ENCODE peak calls at places on chromosomes 12 and 14, in seven cellular contexts. One of them, this sample, is unnamed.

GRCh38 chr14:22489247-22489551 is 99.8 kb downstream of the DAD1 start:
- DNase-seq in GM18507: no peak
- DNase-seq in heart left ventricle: peak
- DNase-seq in AG09309: no peak
- DNase-seq in activated CD4-positive, CD25-positive, alpha-beta regulatory T cell: no peak
- DNase-seq in right lobe of liver: no peak
- DNase-seq in hippocampal formation: no peak
- DNase-seq in this sample: no peak

GRCh38 chr12:110591508-110592051 is 8.5 kb upstream of the PPTC7 start:
- DNase-seq in GM18507: no peak
- DNase-seq in hippocampal formation: no peak
- DNase-seq in AG09309: no peak
- DNase-seq in heart left ventricle: no peak
- DNase-seq in activated CD4-positive, CD25-positive, alpha-beta regulatory T cell: no peak
- DNase-seq in right lobe of liver: peak
- DNase-seq in this sample: no peak

GRCh38 chr12:67202344-67203012 is 66.7 kb upstream of the CAND1 start:
- DNase-seq in activated CD4-positive, CD25-positive, alpha-beta regulatory T cell: no peak
- DNase-seq in right lobe of liver: no peak
- DNase-seq in heart left ventricle: no peak
- DNase-seq in AG09309: no peak
- DNase-seq in hippocampal formation: no peak
- DNase-seq in GM18507: no peak
- DNase-seq in this sample: no peak

GRCh38 chr12:644818-645552 is 18.3 kb downstream of the NINJ2 start:
- DNase-seq in activated CD4-positive, CD25-positive, alpha-beta regulatory T cell: no peak
- DNase-seq in hippocampal formation: no peak
- DNase-seq in AG09309: no peak
- DNase-seq in heart left ventricle: no peak
- DNase-seq in GM18507: no peak
- DNase-seq in right lobe of liver: peak
- DNase-seq in this sample: no peak

GRCh38 chr14:51727526-51727925 is 75.8 kb downstream of the FRMD6 start:
- DNase-seq in activated CD4-positive, CD25-positive, alpha-beta regulatory T cell: no peak
- DNase-seq in AG09309: no peak
- DNase-seq in hippocampal formation: no peak
- DNase-seq in heart left ventricle: no peak
- DNase-seq in GM18507: no peak
- DNase-seq in right lobe of liver: no peak
- DNase-seq in this sample: no peak

GRCh38 chr14:69133206-69134125 is 19.5 kb downstream of the DCAF5 start:
- DNase-seq in hippocampal formation: no peak
- DNase-seq in AG09309: peak
- DNase-seq in activated CD4-positive, CD25-positive, alpha-beta regulatory T cell: no peak
- DNase-seq in GM18507: no peak
- DNase-seq in right lobe of liver: no peak
- DNase-seq in heart left ventricle: no peak
- DNase-seq in this sample: no peak

GRCh38 chr12:31363416-31363809 is 37.5 kb upstream of the SINHCAF start:
- DNase-seq in GM18507: no peak
- DNase-seq in heart left ventricle: no peak
- DNase-seq in hippocampal formation: no peak
- DNase-seq in activated CD4-positive, CD25-positive, alpha-beta regulatory T cell: no peak
- DNase-seq in right lobe of liver: no peak
- DNase-seq in AG09309: no peak
- DNase-seq in this sample: no peak

GRCh38 chr14:22824711-22825359 is 4.9 kb upstream of the MRPL52 start:
- DNase-seq in AG09309: peak
- DNase-seq in GM18507: no peak
- DNase-seq in heart left ventricle: no peak
- DNase-seq in hippocampal formation: no peak
- DNase-seq in activated CD4-positive, CD25-positive, alpha-beta regulatory T cell: no peak
- DNase-seq in right lobe of liver: no peak
- DNase-seq in this sample: peak

GRCh38 chr12:9378430-9378835 is 170.2 kb upstream of the PZP start:
- DNase-seq in activated CD4-positive, CD25-positive, alpha-beta regulatory T cell: no peak
- DNase-seq in heart left ventricle: no peak
- DNase-seq in AG09309: no peak
- DNase-seq in right lobe of liver: no peak
- DNase-seq in GM18507: no peak
- DNase-seq in hippocampal formation: no peak
- DNase-seq in this sample: no peak

GRCh38 chr12:123115409-123116111 is 35.3 kb downstream of the PITPNM2 start:
- DNase-seq in heart left ventricle: no peak
- DNase-seq in AG09309: peak
- DNase-seq in right lobe of liver: no peak
- DNase-seq in hippocampal formation: peak
- DNase-seq in activated CD4-positive, CD25-positive, alpha-beta regulatory T cell: peak
- DNase-seq in GM18507: no peak
- DNase-seq in this sample: peak

GRCh38 chr14:55062517-55063351 is 11.3 kb downstream of the MAPK1IP1L start:
- DNase-seq in activated CD4-positive, CD25-positive, alpha-beta regulatory T cell: no peak
- DNase-seq in AG09309: no peak
- DNase-seq in GM18507: no peak
- DNase-seq in hippocampal formation: no peak
- DNase-seq in heart left ventricle: peak
- DNase-seq in right lobe of liver: peak
- DNase-seq in this sample: peak

GRCh38 chr14:101072531-101072930 is 169.0 kb upstream of the RTL1 start:
- DNase-seq in AG09309: no peak
- DNase-seq in heart left ventricle: no peak
- DNase-seq in activated CD4-positive, CD25-positive, alpha-beta regulatory T cell: no peak
- DNase-seq in hippocampal formation: no peak
- DNase-seq in GM18507: no peak
- DNase-seq in right lobe of liver: peak
- DNase-seq in this sample: no peak

GRCh38 chr14:65243766-65244442 is 141.6 kb upstream of the MAX start:
- DNase-seq in GM18507: no peak
- DNase-seq in right lobe of liver: no peak
- DNase-seq in heart left ventricle: no peak
- DNase-seq in activated CD4-positive, CD25-positive, alpha-beta regulatory T cell: no peak
- DNase-seq in AG09309: no peak
- DNase-seq in hippocampal formation: no peak
- DNase-seq in this sample: no peak

GRCh38 chr12:1844223-1844622 is 23.9 kb downstream of the LRTM2 start:
- DNase-seq in activated CD4-positive, CD25-positive, alpha-beta regulatory T cell: no peak
- DNase-seq in GM18507: no peak
- DNase-seq in heart left ventricle: no peak
- DNase-seq in right lobe of liver: peak
- DNase-seq in hippocampal formation: no peak
- DNase-seq in AG09309: no peak
- DNase-seq in this sample: no peak

GRCh38 chr12:6361834-6362233 is 13.5 kb downstream of the SCNN1A start:
- DNase-seq in hippocampal formation: no peak
- DNase-seq in AG09309: no peak
- DNase-seq in right lobe of liver: peak
- DNase-seq in GM18507: no peak
- DNase-seq in activated CD4-positive, CD25-positive, alpha-beta regulatory T cell: no peak
- DNase-seq in heart left ventricle: peak
- DNase-seq in this sample: peak

This sample was measured in uterus.